ENCODE peak calls at places on chromosomes 5 and 9, in five cellular contexts. D is endothelial cell, T is MCF 10A, Y is NCI-H345, F is suprapubic skin. J is an unnamed sample.

GRCh38 chr9:131722260-131722659 is 17.6 kb downstream of the RAPGEF1 start:
- DNase-seq in Y (peak), F (no peak), D (no peak), T (no peak), J (no peak)

GRCh38 chr5:4700082-4700481 is 440.0 kb upstream of the ADAMTS16 start:
- DNase-seq in Y (peak), F (peak), D (peak), T (peak), J (peak)

GRCh38 chr5:24535646-24536045 is 109.1 kb downstream of the CDH10 start:
- DNase-seq in T (peak), D (no peak), F (no peak), Y (no peak), J (no peak)

GRCh38 chr9:134189475-134190231 is 25.3 kb upstream of the RNU6ATAC start:
- DNase-seq in D (no peak), Y (no peak), F (peak), T (no peak), J (no peak)

GRCh38 chr5:161660806-161661205 is 24.7 kb upstream of the GABRA6 start:
- DNase-seq in Y (no peak), D (no peak), T (no peak), F (peak), J (no peak)

GRCh38 chr9:79812507-79813261 is 240.9 kb downstream of the TLE4 start:
- DNase-seq in T (no peak), Y (no peak), D (no peak), F (no peak), J (peak)

GRCh38 chr9:4212661-4213060 is 87.2 kb downstream of the GLIS3 start:
- DNase-seq in T (no peak), Y (no peak), D (no peak), F (no peak), J (no peak)

GRCh38 chr9:122099271-122099869 is 6.3 kb upstream of the TTLL11 start:
- DNase-seq in F (peak), T (peak), D (peak), Y (peak), J (peak)

GRCh38 chr5:67431191-67431590 is 234.6 kb upstream of the CD180 start:
- DNase-seq in D (no peak), F (no peak), T (peak), Y (no peak), J (no peak)

GRCh38 chr9:82132024-82132423 is 143.5 kb downstream of the SPATA31D1 start:
- DNase-seq in Y (no peak), D (no peak), T (no peak), F (no peak), J (no peak)

GRCh38 chr9:70924380-70924779 is 197.0 kb downstream of the TRPM3 start:
- DNase-seq in T (peak), F (no peak), D (no peak), Y (no peak), J (no peak)

GRCh38 chr5:1118231-1118698 is 6.4 kb upstream of the SLC12A7 start:
- DNase-seq in T (peak), Y (peak), F (no peak), D (no peak), J (no peak)

GRCh38 chr5:73273379-73274050 is 100.5 kb downstream of the TMEM174 start:
- DNase-seq in Y (no peak), T (no peak), D (no peak), F (no peak), J (no peak)

GRCh38 chr5:95631991-95632675 is 12.2 kb downstream of the GPR150 start:
- DNase-seq in D (no peak), F (no peak), T (peak), Y (no peak), J (peak)

GRCh38 chr5:127498604-127499003 is 18.8 kb upstream of the PRRC1 start:
- DNase-seq in Y (no peak), T (no peak), D (no peak), F (no peak), J (no peak)

GRCh38 chr9:96256800-96257199 is 45.2 kb downstream of the HSD17B3 start:
- DNase-seq in D (peak), F (no peak), T (peak), Y (no peak), J (no peak)

GRCh38 chr5:173323799-173324114 is 4.5 kb downstream of the STC2 start:
- DNase-seq in T (no peak), Y (no peak), F (no peak), D (no peak), J (no peak)

GRCh38 chr5:150180241-150181027 is 9.4 kb upstream of the SLC6A7 start:
- DNase-seq in D (no peak), Y (no peak), T (no peak), F (peak), J (no peak)

GRCh38 chr5:179960204-179960831 is 52.6 kb upstream of the TBC1D9B start:
- DNase-seq in D (no peak), Y (no peak), F (no peak), T (no peak), J (no peak)

GRCh38 chr9:2087500-2088313 is 72.6 kb downstream of the SMARCA2 start:
- DNase-seq in F (no peak), T (peak), D (no peak), Y (peak), J (peak)

J was measured in activated naive CD4-positive, alpha-beta T cell treated with anti-CD3 and anti-CD28 coated beads, Interleukin-2, amount 50 U/mL, for 72 hours.